ENCODE peak calls at places on chromosomes 5 and 9, in seven cellular contexts. P is WTC11, I is MCF 10A, Y is vagina, S is B cell, Z is omental fat pad, N is HFFc6. C is an unnamed sample.

GRCh38 chr5:153974131-153974812 is 64.4 kb downstream of the FAM114A2 start:
- DNase-seq in P (peak; percentile 20), I (peak; percentile 68), Y (no peak), S (peak; percentile 28), Z (no peak), N (peak; percentile 47), C (no peak)

GRCh38 chr5:124628721-124629596 is 117.5 kb downstream of the ZNF608 start:
- DNase-seq in P (peak; percentile 19), I (peak; percentile 98), Y (no peak), S (no peak), Z (no peak), N (peak; percentile 98), C (no peak)

GRCh38 chr5:58156354-58156753 is 303.5 kb downstream of the PLK2 start:
- DNase-seq in P (no peak), I (no peak), Y (no peak), S (no peak), Z (no peak), N (peak; percentile 72), C (no peak)

GRCh38 chr9:123922911-123923310 is 7.0 kb downstream of the DENND1A start:
- DNase-seq in P (no peak), I (no peak), Y (no peak), S (no peak), Z (no peak), N (no peak), C (no peak)

GRCh38 chr5:33679791-33680190 is 212.0 kb downstream of the ADAMTS12 start:
- DNase-seq in P (no peak), I (no peak), Y (no peak), S (no peak), Z (no peak), N (peak; percentile 46), C (no peak)

GRCh38 chr5:23727271-23727670 is 219.9 kb downstream of the PRDM9 start:
- DNase-seq in P (no peak), I (no peak), Y (no peak), S (no peak), Z (no peak), N (no peak), C (no peak)

GRCh38 chr5:167661605-167662004 is 629.8 kb upstream of the WWC1 start:
- DNase-seq in P (no peak), I (no peak), Y (no peak), S (no peak), Z (no peak), N (no peak), C (no peak)

GRCh38 chr5:1500411-1501091 is 23.2 kb downstream of the LPCAT1 start:
- DNase-seq in P (no peak), I (no peak), Y (no peak), S (no peak), Z (no peak), N (no peak), C (no peak)

GRCh38 chr9:127307802-127308201 is 43.2 kb downstream of the GARNL3 start:
- DNase-seq in P (no peak), I (no peak), Y (no peak), S (no peak), Z (no peak), N (no peak), C (no peak)

GRCh38 chr9:87792831-87793288 is 66.9 kb downstream of the CTSL start:
- DNase-seq in P (no peak), I (peak; percentile 96), Y (peak; percentile 92), S (no peak), Z (peak; percentile 61), N (peak; percentile 84), C (no peak)

GRCh38 chr9:127873886-127874285 is 3.6 kb downstream of the AK1 start:
- DNase-seq in P (no peak), I (peak; percentile 74), Y (no peak), S (no peak), Z (peak; percentile 50), N (no peak), C (no peak)

GRCh38 chr9:15239816-15240215 is 67.2 kb downstream of the TTC39B start:
- DNase-seq in P (no peak), I (no peak), Y (no peak), S (no peak), Z (no peak), N (no peak), C (no peak)

GRCh38 chr9:124809211-124809610 is 32.3 kb downstream of the OLFML2A start:
- DNase-seq in P (no peak), I (no peak), Y (no peak), S (no peak), Z (no peak), N (no peak), C (no peak)

GRCh38 chr5:93622240-93622885 is 39.3 kb downstream of the NR2F1 start:
- DNase-seq in P (no peak), I (no peak), Y (no peak), S (no peak), Z (no peak), N (peak; percentile 82), C (peak; percentile 45)

GRCh38 chr5:156178117-156178516 is 148.8 kb upstream of the SGCD start:
- DNase-seq in P (no peak), I (no peak), Y (no peak), S (no peak), Z (no peak), N (no peak), C (no peak)

GRCh38 chr9:119803679-119804078 is 434.4 kb upstream of the BRINP1 start:
- DNase-seq in P (no peak), I (no peak), Y (no peak), S (no peak), Z (no peak), N (no peak), C (no peak)

GRCh38 chr5:82356808-82357671 is 78.9 kb upstream of the RPS23 start:
- DNase-seq in P (no peak), I (peak; percentile 99), Y (peak; percentile 96), S (no peak), Z (peak; percentile 51), N (peak; percentile 80), C (peak; percentile 18)

GRCh38 chr5:178399723-178400115 is 167.1 kb upstream of the PHYKPL start:
- DNase-seq in P (no peak), I (no peak), Y (no peak), S (no peak), Z (no peak), N (no peak), C (no peak)

GRCh38 chr5:54288568-54289217 is 21.7 kb downstream of the ARL15 start:
- DNase-seq in P (no peak), I (no peak), Y (no peak), S (no peak), Z (no peak), N (no peak), C (no peak)

GRCh38 chr5:1185652-1186350 is 15.6 kb upstream of the SLC6A19 start:
- DNase-seq in P (no peak), I (no peak), Y (no peak), S (no peak), Z (no peak), N (no peak), C (no peak)

GRCh38 chr9:115182264-115182663 is 64.3 kb upstream of the TNC start:
- DNase-seq in P (no peak), I (no peak), Y (no peak), S (no peak), Z (no peak), N (no peak), C (no peak)

GRCh38 chr9:131671150-131671549 is 68.7 kb downstream of the RAPGEF1 start:
- DNase-seq in P (no peak), I (no peak), Y (no peak), S (no peak), Z (no peak), N (no peak), C (no peak)
- TF ChIP-seq CTCF in P (no peak), I (no peak), Y (no peak), S (no peak), Z (no peak), N (no peak), C (no peak)

DNA sequence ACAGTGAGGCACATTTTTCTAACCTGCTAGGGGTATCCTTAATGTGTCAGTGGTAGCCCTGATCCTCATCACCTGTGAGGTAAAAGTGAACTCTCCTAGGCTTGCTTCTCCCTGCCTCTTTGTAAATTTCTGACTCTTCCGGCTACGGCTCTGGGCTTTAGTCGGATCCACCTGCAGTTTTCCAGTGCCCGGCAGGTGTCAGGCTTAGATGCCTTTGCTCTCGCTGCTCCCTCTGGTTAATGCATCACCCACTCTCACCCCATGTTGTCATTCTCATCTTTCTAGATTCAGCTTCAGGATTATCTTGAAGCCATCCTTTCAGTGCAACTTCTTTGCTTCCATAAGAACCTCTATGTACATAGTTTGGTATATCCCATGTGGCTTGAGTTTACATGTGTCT is 3.6 kb downstream of the CEP78 start:
- DNase-seq in P (peak; percentile 23), I (peak; percentile 71), Y (no peak), S (no peak), Z (no peak), N (no peak), C (no peak)
- TF ChIP-seq CTCF in P (no peak), I (peak; percentile 51), Y (no peak), S (no peak), Z (no peak), N (no peak), C (no peak)

GRCh38 chr9:106286249-106286648 is 576.7 kb upstream of the ZNF462 start:
- DNase-seq in P (peak; percentile 36), I (peak; percentile 37), Y (no peak), S (no peak), Z (no peak), N (no peak), C (no peak)
- TF ChIP-seq CTCF in P (peak; percentile 17), I (no peak), Y (no peak), S (no peak), Z (no peak), N (no peak), C (no peak)

GRCh38 chr5:61160497-61160896 is 1.8 kb downstream of the SMIM15 start:
- DNase-seq in P (no peak), I (no peak), Y (no peak), S (no peak), Z (no peak), N (no peak), C (no peak)

GRCh38 chr5:61159841-61160240 is 2.4 kb downstream of the SMIM15 start:
- DNase-seq in P (no peak), I (peak; percentile 34), Y (no peak), S (no peak), Z (no peak), N (no peak), C (no peak)

GRCh38 chr5:61162832-61163567 is 732 bp upstream of the SMIM15 start:
- DNase-seq in P (no peak), I (peak; percentile 48), Y (no peak), S (peak; percentile 13), Z (no peak), N (peak; percentile 16), C (no peak)

GRCh38 chr5:61163905-61164304 is 1.6 kb upstream of the SMIM15 start:
- DNase-seq in P (peak; percentile 12), I (no peak), Y (no peak), S (no peak), Z (no peak), N (no peak), C (no peak)

DNA sequence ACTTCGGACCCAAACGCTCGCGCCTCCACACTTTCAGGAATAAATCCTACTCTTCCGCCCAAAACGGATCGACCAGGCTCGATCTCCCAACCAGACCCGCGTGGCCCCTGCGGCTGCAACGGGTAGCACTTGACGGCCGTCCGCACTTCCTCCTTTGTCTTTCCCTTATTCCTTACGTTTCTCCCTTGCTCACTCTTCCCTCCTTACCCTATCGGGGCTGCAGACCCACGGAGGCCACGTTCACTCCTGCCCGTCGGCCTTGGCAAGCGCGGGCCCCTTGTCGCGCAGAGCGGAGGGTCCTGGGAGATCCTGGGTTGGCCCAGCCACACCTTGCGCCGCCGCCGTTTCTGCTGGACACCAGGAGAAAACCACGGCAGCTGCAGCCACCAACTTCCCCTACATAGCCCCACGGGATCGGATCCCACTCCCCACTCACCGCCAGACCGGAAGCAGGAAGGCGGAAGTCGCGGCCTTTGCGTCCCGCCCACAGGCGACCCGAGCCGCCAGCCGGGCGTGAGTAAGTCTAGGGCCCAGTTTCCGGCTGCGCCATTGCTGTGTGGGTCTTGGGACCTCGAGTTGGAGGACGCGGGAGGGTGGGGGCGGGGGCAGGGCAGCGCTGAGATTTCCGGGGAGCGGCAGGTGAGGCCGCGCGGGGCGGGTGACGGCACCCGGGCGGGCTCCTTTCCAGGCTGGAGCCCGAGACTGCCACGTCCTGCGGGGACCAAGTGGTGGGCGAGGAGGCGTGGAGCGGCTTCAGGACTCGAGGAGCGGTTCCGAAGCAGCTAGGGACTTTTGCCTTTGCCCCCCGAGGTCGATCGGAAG is at the start of gene SMIM15:
- DNase-seq in P (peak; percentile 82), I (peak; percentile 90), Y (peak; percentile 91), S (peak; percentile 81), Z (peak; percentile 63), N (peak; percentile 71), C (peak; percentile 73)
- TF ChIP-seq CTCF in P (no peak), I (no peak), Y (no peak), S (no peak), Z (no peak), N (no peak), C (no peak)

C was measured in natural killer cell.